ENCODE peak calls at places on chromosomes 16 and 17, in ten cellular contexts. Z, K, P, F, X, V, H, L, J and A are unnamed samples.

GRCh38 chr17:38332735-38333134 is 11.0 kb downstream of the GPR179 start:
- DNase-seq in Z (no peak), K (no peak), P (no peak), F (no peak), X (no peak), V (no peak), H (no peak), L (no peak), J (no peak), A (no peak)

GRCh38 chr17:18996458-18996857 is 8.1 kb downstream of the FAM83G start:
- DNase-seq in Z (no peak), K (no peak), P (no peak), F (no peak), X (no peak), V (no peak), H (no peak), L (no peak), J (no peak), A (no peak)

GRCh38 chr17:76304226-76305134 is 3.6 kb downstream of the QRICH2 start:
- DNase-seq in Z (no peak), K (no peak), P (no peak), F (no peak), X (no peak), V (no peak), H (no peak), L (no peak), J (no peak), A (no peak)

GRCh38 chr17:39236981-39237441 is 11.3 kb upstream of the STAC2 start:
- DNase-seq in Z (no peak), K (no peak), P (no peak), F (no peak), X (no peak), V (no peak), H (no peak), L (no peak), J (no peak), A (no peak)

GRCh38 chr17:19397556-19398041 is 10.6 kb upstream of the MFAP4 start:
- DNase-seq in Z (no peak), K (peak), P (no peak), F (no peak), X (no peak), V (peak), H (no peak), L (no peak), J (no peak), A (peak)

GRCh38 chr17:78137392-78138203 is 7.0 kb downstream of the TMC8 start:
- DNase-seq in Z (no peak), K (peak), P (no peak), F (no peak), X (no peak), V (peak), H (peak), L (no peak), J (no peak), A (no peak)

GRCh38 chr17:40552806-40553693 is 12.2 kb downstream of the CCR7 start:
- DNase-seq in Z (peak), K (no peak), P (no peak), F (no peak), X (peak), V (no peak), H (peak), L (no peak), J (no peak), A (peak)

GRCh38 chr17:40191237-40192208 is 14.3 kb downstream of the RAPGEFL1 start:
- DNase-seq in Z (peak), K (peak), P (peak), F (peak), X (peak), V (peak), H (no peak), L (peak), J (peak), A (peak)

GRCh38 chr17:4304417-4305027 is 40.7 kb upstream of the ANKFY1 start:
- DNase-seq in Z (no peak), K (peak), P (no peak), F (peak), X (peak), V (peak), H (peak), L (peak), J (no peak), A (peak)

GRCh38 chr17:59437766-59438165 is 106.3 kb downstream of the YPEL2 start:
- DNase-seq in Z (no peak), K (no peak), P (no peak), F (no peak), X (no peak), V (no peak), H (no peak), L (no peak), J (no peak), A (no peak)

GRCh38 chr16:35506018-35506897 is 2046.8 kb downstream of the TP53TG3F start:
- DNase-seq in Z (no peak), K (no peak), P (no peak), F (no peak), X (no peak), V (no peak), H (no peak), L (no peak), J (no peak), A (no peak)

GRCh38 chr17:61393904-61394629 is 5.6 kb upstream of the TBX2 start:
- DNase-seq in Z (no peak), K (peak), P (no peak), F (peak), X (no peak), V (no peak), H (no peak), L (no peak), J (no peak), A (no peak)

GRCh38 chr17:74529243-74529642 is 2.0 kb downstream of the CD300LB start:
- DNase-seq in Z (no peak), K (no peak), P (no peak), F (no peak), X (peak), V (no peak), H (no peak), L (no peak), J (no peak), A (no peak)

GRCh38 chr16:76932541-76933211 is 258.3 kb upstream of the MON1B start:
- DNase-seq in Z (no peak), K (no peak), P (no peak), F (peak), X (no peak), V (no peak), H (no peak), L (no peak), J (no peak), A (no peak)

GRCh38 chr16:81220369-81220768 is 18.1 kb upstream of the BCO1 start:
- DNase-seq in Z (no peak), K (no peak), P (no peak), F (no peak), X (no peak), V (no peak), H (no peak), L (no peak), J (no peak), A (no peak)

GRCh38 chr17:21046215-21046614 is 3.4 kb upstream of the USP22 start:
- DNase-seq in Z (no peak), K (no peak), P (no peak), F (no peak), X (no peak), V (no peak), H (no peak), L (no peak), J (no peak), A (no peak)

GRCh38 chr17:49694847-49695697 is 12.7 kb downstream of the SLC35B1 start:
- DNase-seq in Z (peak), K (no peak), P (no peak), F (peak), X (peak), V (peak), H (peak), L (peak), J (peak), A (peak)

GRCh38 chr17:30297715-30298114 is 6.0 kb upstream of the BLMH start:
- DNase-seq in Z (no peak), K (no peak), P (no peak), F (no peak), X (no peak), V (no peak), H (no peak), L (no peak), J (no peak), A (no peak)

GRCh38 chr16:22093952-22094351 is 1.6 kb downstream of the VWA3A start:
- DNase-seq in Z (no peak), K (no peak), P (no peak), F (no peak), X (no peak), V (no peak), H (no peak), L (no peak), J (no peak), A (no peak)

GRCh38 chr17:81695801-81696200 is 7.4 kb upstream of the MRPL12 start:
- DNase-seq in Z (no peak), K (no peak), P (no peak), F (no peak), X (no peak), V (no peak), H (no peak), L (no peak), J (no peak), A (no peak)

GRCh38 chr16:85451646-85452363 is 161.3 kb upstream of the GSE1 start:
- DNase-seq in Z (no peak), K (no peak), P (no peak), F (no peak), X (no peak), V (no peak), H (peak), L (no peak), J (no peak), A (no peak)

GRCh38 chr17:5854871-5855554 is 215.2 kb upstream of the WSCD1 start:
- DNase-seq in Z (no peak), K (no peak), P (no peak), F (no peak), X (no peak), V (no peak), H (no peak), L (no peak), J (no peak), A (no peak)

GRCh38 chr16:11909653-11910551 is 5.9 kb downstream of the GSPT1 start:
- DNase-seq in Z (no peak), K (no peak), P (no peak), F (no peak), X (no peak), V (no peak), H (no peak), L (no peak), J (no peak), A (no peak)

GRCh38 chr17:61384384-61385090 is 15.1 kb upstream of the TBX2 start:
- DNase-seq in Z (no peak), K (no peak), P (no peak), F (no peak), X (no peak), V (no peak), H (no peak), L (no peak), J (no peak), A (no peak)

GRCh38 chr17:72976971-72977767 is 115.3 kb downstream of the SLC39A11 start:
- DNase-seq in Z (no peak), K (peak), P (no peak), F (peak), X (peak), V (no peak), H (no peak), L (no peak), J (peak), A (no peak)

GRCh38 chr16:8474576-8474975 is 115.7 kb downstream of the TMEM114 start:
- DNase-seq in Z (no peak), K (no peak), P (no peak), F (no peak), X (no peak), V (no peak), H (no peak), L (no peak), J (no peak), A (no peak)

GRCh38 chr16:66834746-66835145 is 4.0 kb upstream of the NAE1 start:
- DNase-seq in Z (no peak), K (no peak), P (no peak), F (no peak), X (no peak), V (no peak), H (no peak), L (no peak), J (no peak), A (no peak)

GRCh38 chr16:66830422-66831404 is at the start of gene NAE1:
- DNase-seq in Z (peak), K (peak), P (no peak), F (peak), X (peak), V (peak), H (peak), L (peak), J (peak), A (peak)

GRCh38 chr16:66832190-66832589 is 1.4 kb upstream of the NAE1 start:
- DNase-seq in Z (no peak), K (no peak), P (no peak), F (no peak), X (no peak), V (no peak), H (no peak), L (no peak), J (no peak), A (no peak)

DNA sequence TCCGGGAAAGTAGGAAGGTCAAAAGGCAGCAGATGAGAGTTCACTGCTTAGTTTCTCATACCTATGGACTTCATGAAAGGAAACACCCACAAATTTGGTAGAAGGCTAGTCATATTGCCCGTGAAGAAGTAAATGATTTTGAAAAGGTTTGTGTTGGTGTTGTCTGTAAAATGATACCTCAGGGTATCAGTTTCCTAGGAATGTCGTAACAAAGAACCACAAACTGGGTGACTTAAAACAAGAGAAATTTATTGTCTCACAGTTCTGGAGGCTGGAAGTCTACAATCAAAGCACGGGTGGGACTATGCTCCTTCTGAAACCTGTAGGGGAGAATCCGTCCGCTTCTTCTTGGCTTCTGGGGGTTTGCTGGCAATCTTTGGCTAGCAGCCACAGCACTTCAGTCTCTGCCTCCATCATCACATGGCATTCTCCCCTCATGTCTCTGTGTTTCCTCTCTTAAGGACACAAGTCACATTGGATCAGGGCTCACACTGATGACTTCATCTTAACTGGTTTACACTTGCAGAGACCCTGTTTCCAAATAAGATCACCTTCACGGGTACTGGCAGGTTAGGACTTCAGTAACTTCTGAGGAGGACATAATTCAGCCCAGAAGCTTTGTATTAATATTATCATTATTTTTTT is 2.0 kb upstream of the NAE1 start:
- DNase-seq in Z (no peak), K (no peak), P (no peak), F (peak), X (no peak), V (no peak), H (no peak), L (no peak), J (no peak), A (no peak)
- H3K27ac ChIP-seq in Z (no peak), K (no peak), P (no peak), F (no peak), X (no peak), V (no peak), H (no peak), L (no peak), J (no peak), A (no peak)

DNA sequence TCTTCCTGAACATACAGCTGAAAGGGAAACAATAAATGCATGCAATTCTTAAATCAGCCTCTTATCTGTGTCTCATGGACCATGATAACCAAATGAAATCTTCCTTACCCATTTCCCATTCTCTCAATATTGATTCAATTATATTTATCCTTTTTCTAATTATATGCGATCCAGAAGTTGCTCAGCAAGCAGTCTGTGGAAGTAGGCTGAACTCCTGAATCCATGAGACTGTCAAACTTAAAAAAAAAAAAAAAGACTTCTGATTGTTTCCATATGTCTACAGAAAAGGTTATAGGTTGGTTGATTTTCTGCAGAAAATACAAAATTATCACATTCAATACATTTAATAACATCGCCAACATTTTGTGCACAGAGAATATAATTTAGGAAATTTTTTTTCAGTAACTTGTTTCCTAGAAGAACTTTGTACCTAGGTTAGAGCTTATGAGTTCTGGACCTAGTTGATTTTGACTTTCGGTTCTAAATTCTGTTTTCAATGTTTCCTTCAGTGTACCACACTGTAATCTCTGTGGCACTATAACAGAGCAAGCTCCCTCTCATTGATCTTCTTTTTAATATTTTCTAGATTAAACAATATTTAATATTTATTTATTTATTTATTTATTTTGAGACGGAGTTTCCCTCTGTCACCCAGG is 1.3 kb upstream of the ABCA9 start:
- DNase-seq in Z (no peak), K (no peak), P (no peak), F (no peak), X (no peak), V (no peak), H (no peak), L (no peak), J (no peak), A (no peak)
- H3K27ac ChIP-seq in Z (no peak), K (no peak), P (peak), F (no peak), X (no peak), V (no peak), H (no peak), L (no peak), J (no peak), A (no peak)

GRCh38 chr17:34614698-34615097 is 35.3 kb downstream of the TMEM132E start:
- DNase-seq in Z (no peak), K (no peak), P (no peak), F (no peak), X (no peak), V (no peak), H (no peak), L (no peak), J (no peak), A (no peak)
- H3K27ac ChIP-seq in Z (no peak), K (no peak), P (no peak), F (no peak), X (no peak), V (no peak), H (no peak), L (no peak), J (no peak), A (no peak)

DNA sequence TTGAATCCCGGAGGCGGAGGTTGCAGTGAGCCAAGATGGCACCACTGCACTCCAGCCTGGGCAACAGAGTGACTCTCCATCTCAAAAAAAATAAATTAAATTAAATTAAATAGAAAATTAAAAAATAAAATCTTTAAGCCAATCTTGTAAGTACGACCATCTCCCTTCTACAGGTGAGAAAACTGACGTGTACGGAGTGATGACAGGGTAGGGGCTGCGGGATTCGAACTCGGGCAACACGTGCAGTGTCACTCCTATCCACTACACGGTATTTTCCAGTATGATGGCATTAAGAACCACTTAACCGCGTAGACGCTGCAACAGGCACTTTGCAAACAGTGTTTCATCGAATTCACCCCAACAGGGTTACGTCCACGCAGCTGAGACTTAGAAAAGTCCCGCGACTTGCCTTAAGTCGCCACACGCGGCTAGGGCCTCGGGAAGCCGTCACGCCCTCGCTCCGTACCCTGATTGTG is 691 bp downstream of the WDR59 start:
- DNase-seq in Z (no peak), K (no peak), P (no peak), F (no peak), X (no peak), V (no peak), H (no peak), L (no peak), J (no peak), A (no peak)
- H3K27ac ChIP-seq in Z (peak), K (no peak), P (peak), F (peak), X (peak), V (no peak), H (peak), L (peak), J (peak), A (no peak)